ENCODE peak calls at places on chromosome 7, in five cellular contexts. O, K, T, M and W are unnamed samples.

GRCh38 chr7:19665399-19666008 is 43.3 kb downstream of the POLR1F start:
- DNase-seq in O (peak), K (peak), T (peak), M (peak), W (peak)

GRCh38 chr7:111746950-111747349 is 184.7 kb upstream of the IMMP2L start:
- DNase-seq in O (no peak), K (no peak), T (peak), M (no peak), W (no peak)

GRCh38 chr7:110065112-110065511 is 1025.8 kb upstream of the LRRN3 start:
- DNase-seq in O (no peak), K (no peak), T (no peak), M (no peak), W (no peak)

GRCh38 chr7:26348987-26349809 is 57.5 kb downstream of the SNX10 start:
- DNase-seq in O (no peak), K (no peak), T (no peak), M (no peak), W (no peak)

GRCh38 chr7:27424749-27425148 is 182.1 kb downstream of the EVX1 start:
- DNase-seq in O (no peak), K (no peak), T (no peak), M (no peak), W (no peak)

GRCh38 chr7:67937717-67938191 is 941.1 kb downstream of the TYW1 start:
- DNase-seq in O (peak), K (no peak), T (no peak), M (no peak), W (peak)

GRCh38 chr7:47308808-47309207 is 273.1 kb downstream of the TNS3 start:
- DNase-seq in O (no peak), K (no peak), T (no peak), M (no peak), W (no peak)

GRCh38 chr7:35450456-35450855 is 196.6 kb upstream of the TBX20 start:
- DNase-seq in O (no peak), K (no peak), T (no peak), M (no peak), W (no peak)

GRCh38 chr7:69764071-69764470 is 165.8 kb downstream of the AUTS2 start:
- DNase-seq in O (no peak), K (no peak), T (no peak), M (no peak), W (no peak)

GRCh38 chr7:98713411-98713810 is 96.3 kb downstream of the NPTX2 start:
- DNase-seq in O (no peak), K (no peak), T (no peak), M (no peak), W (no peak)

GRCh38 chr7:54465095-54465494 is 77.1 kb upstream of the VSTM2A start:
- DNase-seq in O (no peak), K (no peak), T (no peak), M (no peak), W (no peak)

GRCh38 chr7:29991937-29992336 is 2.3 kb upstream of the SCRN1 start:
- DNase-seq in O (no peak), K (no peak), T (no peak), M (no peak), W (no peak)

GRCh38 chr7:37942934-37943610 is 22.6 kb downstream of the EPDR1 start:
- DNase-seq in O (peak), K (no peak), T (peak), M (no peak), W (no peak)

GRCh38 chr7:66871076-66871475 is 49.9 kb upstream of the TMEM248 start:
- DNase-seq in O (no peak), K (no peak), T (no peak), M (no peak), W (no peak)

GRCh38 chr7:92836489-92837213 is at the start of gene CDK6:
- DNase-seq in O (peak), K (peak), T (peak), M (peak), W (peak)

GRCh38 chr7:53119514-53119933 is 84.1 kb downstream of the POM121L12 start:
- DNase-seq in O (no peak), K (no peak), T (no peak), M (no peak), W (no peak)

GRCh38 chr7:139598642-139599041 is 75.2 kb downstream of the CLEC2L start:
- DNase-seq in O (no peak), K (no peak), T (no peak), M (no peak), W (no peak)

GRCh38 chr7:95545007-95545615 is 51.2 kb downstream of the PDK4 start:
- DNase-seq in O (peak), K (peak), T (peak), M (no peak), W (peak)

GRCh38 chr7:33743594-33743993 is 161.7 kb upstream of the BMPER start:
- DNase-seq in O (no peak), K (no peak), T (no peak), M (no peak), W (peak)

GRCh38 chr7:128792471-128793183 is 859 bp downstream of the CCDC136 start:
- DNase-seq in O (no peak), K (no peak), T (no peak), M (peak), W (no peak)

GRCh38 chr7:142440219-142441073 is 182.6 kb upstream of the PRSS58 start:
- DNase-seq in O (no peak), K (no peak), T (peak), M (no peak), W (peak)

GRCh38 chr7:12403287-12404181 is at the start of gene VWDE:
- DNase-seq in O (peak), K (peak), T (no peak), M (peak), W (no peak)

GRCh38 chr7:137873979-137874378 is 27.2 kb upstream of the DGKI start:
- DNase-seq in O (no peak), K (no peak), T (no peak), M (no peak), W (no peak)

DNA sequence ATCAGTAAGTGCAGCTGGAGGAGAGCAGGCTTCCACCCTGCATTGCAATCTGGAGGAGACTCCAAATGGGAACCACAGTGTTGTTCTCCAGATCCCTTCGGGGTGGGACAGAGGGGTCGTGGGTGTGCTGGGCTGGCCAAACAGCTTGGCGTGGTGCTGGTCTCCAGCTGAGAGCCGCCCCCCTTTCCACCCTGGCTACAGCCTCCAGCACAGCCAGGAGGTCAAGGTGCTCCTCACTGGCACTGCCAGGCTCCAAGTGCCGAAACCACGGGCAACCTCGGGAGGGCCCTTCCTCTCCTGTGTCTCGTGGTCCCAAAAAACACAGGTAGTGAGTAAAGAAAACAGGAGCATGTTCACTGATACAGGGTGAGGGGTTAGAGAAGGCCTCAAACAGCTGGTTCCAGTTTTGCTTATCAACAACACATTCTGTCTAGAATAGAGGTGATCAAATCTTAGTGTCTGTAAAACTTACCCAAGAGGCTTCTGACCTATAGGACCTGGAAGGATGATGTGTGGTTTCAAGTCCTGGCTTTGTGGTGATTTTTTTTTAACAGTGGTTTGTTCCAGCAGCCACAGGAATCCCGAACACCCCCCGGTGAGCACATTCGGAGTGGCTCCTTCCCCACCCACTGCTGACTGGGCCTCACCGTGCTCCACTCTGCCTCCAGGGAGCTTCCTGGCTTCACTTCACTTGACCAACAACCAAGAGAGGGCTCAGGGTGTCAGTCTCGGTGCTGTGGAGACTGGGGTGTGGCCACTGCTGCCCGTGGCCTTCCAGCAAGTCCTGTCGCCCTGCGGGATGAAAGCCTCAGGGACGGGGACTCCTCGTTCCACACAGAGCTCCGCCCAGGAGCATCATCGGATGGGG is 31.2 kb upstream of the EN2 start:
- DNase-seq in O (no peak), K (no peak), T (no peak), M (no peak), W (no peak)
- TF ChIP-seq BHLHE40 in O (no peak), K (no peak), T (no peak), M (no peak), W (no peak)

DNA sequence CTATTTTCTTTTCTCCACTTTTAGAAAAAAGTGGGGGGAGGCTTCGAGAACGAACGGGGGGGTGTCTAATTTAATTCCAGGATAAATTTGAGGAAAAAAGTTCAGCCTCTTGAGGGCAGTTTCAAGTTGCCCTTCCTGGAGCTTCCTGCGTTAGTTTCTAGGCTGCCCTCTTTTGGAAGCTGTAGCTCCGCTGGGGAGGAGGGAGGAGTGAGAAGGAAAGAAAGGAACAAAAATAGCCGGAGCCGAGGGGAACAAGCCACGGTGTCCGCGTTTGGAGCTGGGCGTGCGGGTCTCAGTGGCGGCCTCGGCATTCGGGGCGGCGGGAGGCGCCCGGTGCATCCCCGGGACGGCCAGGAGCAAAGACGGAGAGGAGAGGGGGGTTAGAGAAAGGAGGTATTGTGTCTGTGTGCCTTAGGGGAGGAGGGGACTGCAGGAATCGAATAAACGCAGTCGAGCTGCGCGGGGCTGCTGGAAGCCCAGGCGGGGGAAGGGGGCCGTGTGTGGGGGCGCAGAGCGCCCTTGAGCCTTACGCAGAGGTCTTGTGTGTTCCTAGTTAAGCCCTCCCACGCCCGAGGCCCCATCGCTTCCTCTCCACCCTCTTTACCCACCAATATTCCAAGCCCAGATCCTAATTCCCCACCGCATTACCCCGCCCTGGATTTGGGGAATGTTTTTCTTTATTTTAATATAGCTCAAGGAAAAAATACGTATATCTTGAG is 2.0 kb upstream of the TNRC18 start:
- DNase-seq in O (peak), K (no peak), T (peak), M (peak), W (peak)
- TF ChIP-seq BHLHE40 in O (no peak), K (no peak), T (no peak), M (peak), W (no peak)

GRCh38 chr7:106915873-106916272 is 50.8 kb downstream of the PIK3CG start:
- DNase-seq in O (no peak), K (no peak), T (no peak), M (no peak), W (no peak)
- TF ChIP-seq BHLHE40 in O (no peak), K (no peak), T (no peak), M (no peak), W (no peak)

DNA sequence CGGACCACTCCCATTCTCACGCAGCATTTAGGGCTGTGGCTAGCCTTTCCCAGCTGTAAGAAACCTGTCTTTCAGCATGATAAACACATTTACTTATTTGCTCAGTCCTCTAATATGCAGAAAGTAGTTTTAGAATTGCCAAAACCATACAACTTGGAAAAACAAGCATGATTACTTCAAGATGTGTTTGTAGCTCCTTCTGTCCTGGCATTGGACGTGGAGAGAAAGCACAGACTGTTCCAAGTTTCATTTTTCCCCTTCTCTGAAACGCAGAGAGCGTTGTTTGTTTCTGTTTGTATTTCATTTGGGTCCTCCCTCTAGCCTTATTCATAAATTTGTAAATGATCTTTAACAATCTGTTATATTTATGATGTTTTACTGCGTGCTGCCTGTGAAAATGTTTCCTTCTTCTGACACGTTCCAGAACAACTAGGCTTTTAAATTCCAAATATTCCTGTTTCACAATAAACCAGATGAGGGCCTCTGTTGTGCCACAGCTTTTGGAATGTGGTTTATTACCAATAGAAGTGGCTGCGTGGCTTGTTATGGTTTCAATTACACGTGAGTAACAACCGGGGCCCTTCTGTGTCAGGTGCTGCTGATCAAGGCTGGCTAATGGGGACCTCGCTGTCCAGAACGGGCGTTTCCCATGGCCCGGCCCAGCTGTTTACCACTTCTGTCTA is 26.1 kb downstream of the MNX1 start:
- DNase-seq in O (no peak), K (no peak), T (no peak), M (no peak), W (peak)
- TF ChIP-seq BHLHE40 in O (no peak), K (no peak), T (no peak), M (no peak), W (peak)

GRCh38 chr7:103142494-103142893 is 6.4 kb downstream of the NAPEPLD start:
- DNase-seq in O (no peak), K (no peak), T (no peak), M (no peak), W (no peak)

GRCh38 chr7:103143865-103144264 is 5.0 kb downstream of the NAPEPLD start:
- DNase-seq in O (no peak), K (no peak), T (no peak), M (no peak), W (no peak)

GRCh38 chr7:103140684-103141083 is 8.2 kb downstream of the NAPEPLD start:
- DNase-seq in O (no peak), K (no peak), T (no peak), M (no peak), W (no peak)

GRCh38 chr7:103140061-103140460 is 8.8 kb downstream of the NAPEPLD start:
- DNase-seq in O (no peak), K (no peak), T (no peak), M (no peak), W (no peak)

GRCh38 chr7:103141753-103142404 is 7.0 kb downstream of the NAPEPLD start:
- DNase-seq in O (no peak), K (no peak), T (no peak), M (no peak), W (no peak)
- TF ChIP-seq BHLHE40 in O (no peak), K (no peak), T (no peak), M (no peak), W (no peak)

DNA sequence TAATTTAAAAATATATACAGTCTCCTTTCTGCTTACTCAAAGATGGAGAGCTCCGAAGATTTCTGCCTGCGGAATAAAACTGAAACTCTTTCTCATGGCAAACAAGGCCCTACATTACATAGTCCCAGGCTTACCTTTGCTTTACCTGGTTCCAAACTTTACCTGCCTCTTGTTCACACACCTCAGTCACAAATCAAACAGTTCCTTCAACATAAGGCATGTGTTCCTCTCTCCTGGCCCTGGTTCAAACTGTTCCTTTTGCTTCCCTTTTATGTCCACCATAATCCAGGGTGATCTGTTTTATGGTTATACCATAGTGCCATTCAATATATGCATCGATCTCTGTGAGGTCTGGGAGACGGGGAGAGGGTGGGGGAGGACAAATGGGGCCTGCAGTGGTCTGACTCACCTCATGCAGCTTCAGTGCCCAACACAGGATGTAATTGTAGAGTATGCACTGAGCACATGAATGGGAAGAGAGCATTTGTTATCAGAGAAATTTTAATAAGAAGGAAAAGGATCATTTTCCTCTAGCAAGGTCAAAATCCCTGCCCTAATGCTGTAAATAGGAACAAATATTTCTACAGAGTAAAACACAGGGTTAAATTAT is 88.6 kb upstream of the PDE1C start:
- DNase-seq in O (no peak), K (no peak), T (no peak), M (no peak), W (peak)
- TF ChIP-seq BHLHE40 in O (no peak), K (no peak), T (no peak), M (no peak), W (no peak)